ENCODE peak calls at places on chromosomes 13 and 19, in five cellular contexts. G, C, R, A and V are unnamed samples.

GRCh38 chr19:31096047-31096446 is 253.2 kb downstream of the TSHZ3 start:
- DNase-seq in G (no peak), C (no peak), R (no peak), A (no peak), V (no peak)

GRCh38 chr13:113916330-113916815 is 52.5 kb upstream of the GAS6 start:
- DNase-seq in G (peak; percentile 70), C (peak; percentile 57), R (no peak), A (peak; percentile 82), V (peak; percentile 16)

GRCh38 chr13:40530961-40531360 is 135.5 kb downstream of the FOXO1 start:
- DNase-seq in G (no peak), C (no peak), R (no peak), A (no peak), V (no peak)

GRCh38 chr13:89490661-89491060 is 1819.5 kb downstream of the SLITRK5 start:
- DNase-seq in G (no peak), C (no peak), R (no peak), A (no peak), V (no peak)

GRCh38 chr19:6186435-6186834 is 51.0 kb downstream of the ACSBG2 start:
- DNase-seq in G (no peak), C (peak; percentile 37), R (no peak), A (no peak), V (no peak)

GRCh38 chr13:94711561-94712286 is 621 bp downstream of the SOX21 start:
- DNase-seq in G (no peak), C (no peak), R (peak; percentile 79), A (peak; percentile 37), V (no peak)

GRCh38 chr19:32178401-32178800 is 167.0 kb upstream of the ZNF507 start:
- DNase-seq in G (no peak), C (no peak), R (no peak), A (no peak), V (no peak)

GRCh38 chr13:45015300-45015699 is 26.0 kb downstream of the GPALPP1 start:
- DNase-seq in G (peak; percentile 12), C (no peak), R (no peak), A (peak; percentile 4), V (no peak)

GRCh38 chr19:413756-414420 is 4.9 kb upstream of the C2CD4C start:
- DNase-seq in G (no peak), C (no peak), R (no peak), A (no peak), V (no peak)

GRCh38 chr19:638901-639250 is 803 bp upstream of the FGF22 start:
- DNase-seq in G (no peak), C (no peak), R (peak; percentile 76), A (no peak), V (no peak)

GRCh38 chr19:919157-920050 is 2.3 kb downstream of the KISS1R start:
- DNase-seq in G (peak; percentile 30), C (no peak), R (peak; percentile 83), A (peak; percentile 52), V (no peak)

GRCh38 chr13:75705395-75705794 is 69.3 kb downstream of the LMO7 start:
- DNase-seq in G (peak; percentile 99), C (no peak), R (no peak), A (peak; percentile 92), V (no peak)

GRCh38 chr19:5880604-5881078 is 10.3 kb upstream of the FUT5 start:
- DNase-seq in G (peak; percentile 48), C (no peak), R (no peak), A (peak; percentile 19), V (peak; percentile 89)

GRCh38 chr19:55353803-55354697 is 469 bp downstream of the COX6B2 start:
- DNase-seq in G (peak; percentile 40), C (peak; percentile 78), R (peak; percentile 76), A (peak; percentile 60), V (no peak)

GRCh38 chr19:2443785-2444182 is 13.0 kb downstream of the LMNB2 start:
- DNase-seq in G (no peak), C (no peak), R (no peak), A (no peak), V (no peak)
- H3K36me3 ChIP-seq in G (peaks cover 11% of the 10 kb centered on the region), C (peaks cover 11% of the 10 kb centered on the region), R (no peaks in the 10 kb centered on the region), A (peaks cover 13% of the 10 kb centered on the region), V (no peaks in the 10 kb centered on the region)

DNA sequence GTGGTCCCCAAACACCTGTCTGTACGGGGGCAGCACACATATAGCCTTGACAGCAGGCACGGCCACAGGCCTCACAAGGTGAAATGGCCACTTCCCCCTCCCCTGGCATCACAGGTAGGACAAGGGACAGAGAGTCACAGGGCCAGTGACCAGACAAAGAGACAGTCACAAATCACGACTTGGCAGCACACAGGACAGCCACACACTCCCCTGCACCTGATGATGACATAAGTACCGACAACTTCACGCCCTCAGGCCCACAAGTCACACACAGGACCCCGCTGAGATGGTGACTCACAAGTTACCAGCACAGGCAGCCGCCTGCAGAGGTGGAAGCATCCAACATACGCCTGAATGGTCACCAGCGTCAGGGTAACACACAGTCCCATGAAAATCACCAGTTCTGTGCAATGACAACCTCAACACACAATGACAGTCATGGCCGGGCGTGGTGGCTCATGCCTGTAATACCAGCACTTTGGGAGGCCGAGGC is 16.5 kb downstream of the TYK2 start:
- DNase-seq in G (peak; percentile 35), C (no peak), R (no peak), A (peak; percentile 24), V (no peak)
- H3K36me3 ChIP-seq in G (peaks cover 30% of the 10 kb centered on the region), C (peaks cover 89% of the 10 kb centered on the region), R (peaks cover 4% of the 10 kb centered on the region), A (peaks cover 13% of the 10 kb centered on the region), V (peaks cover 6% of the 10 kb centered on the region)

DNA sequence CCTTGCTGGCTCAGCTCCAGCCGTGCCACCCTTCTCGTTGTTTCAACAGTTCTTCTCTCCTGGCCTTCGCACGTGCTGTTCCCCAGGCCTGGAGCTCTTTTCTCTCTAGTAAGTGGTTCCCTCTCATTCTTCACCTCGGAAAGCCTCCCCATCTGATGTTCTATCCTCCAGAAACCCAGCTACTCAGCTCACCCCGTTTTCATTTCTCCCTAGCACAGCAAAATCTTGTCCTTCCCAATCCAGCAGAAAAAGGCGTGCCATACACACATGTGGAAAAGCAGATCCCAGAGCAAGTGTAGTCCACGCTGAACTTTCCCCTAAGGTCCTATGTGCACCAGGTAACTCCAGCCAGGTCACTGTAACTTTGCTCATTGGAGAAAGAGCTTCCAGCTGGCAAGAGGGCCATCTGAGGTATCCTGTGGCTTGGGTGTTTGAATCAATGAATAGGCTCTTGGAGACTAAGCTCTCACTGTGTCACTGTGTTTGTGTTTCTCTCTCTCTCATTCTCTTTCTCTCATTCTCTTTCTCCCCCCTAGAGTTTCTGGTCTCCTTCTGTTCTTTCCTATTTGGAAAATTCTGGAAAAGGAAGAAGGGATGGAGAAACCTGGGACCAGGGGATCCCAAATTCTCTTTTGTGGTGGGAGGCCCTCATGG is 49.0 kb downstream of the COLGALT1 start:
- DNase-seq in G (no peak), C (no peak), R (no peak), A (no peak), V (no peak)
- H3K36me3 ChIP-seq in G (no peaks in the 10 kb centered on the region), C (no peaks in the 10 kb centered on the region), R (no peaks in the 10 kb centered on the region), A (no peaks in the 10 kb centered on the region), V (no peaks in the 10 kb centered on the region)

DNA sequence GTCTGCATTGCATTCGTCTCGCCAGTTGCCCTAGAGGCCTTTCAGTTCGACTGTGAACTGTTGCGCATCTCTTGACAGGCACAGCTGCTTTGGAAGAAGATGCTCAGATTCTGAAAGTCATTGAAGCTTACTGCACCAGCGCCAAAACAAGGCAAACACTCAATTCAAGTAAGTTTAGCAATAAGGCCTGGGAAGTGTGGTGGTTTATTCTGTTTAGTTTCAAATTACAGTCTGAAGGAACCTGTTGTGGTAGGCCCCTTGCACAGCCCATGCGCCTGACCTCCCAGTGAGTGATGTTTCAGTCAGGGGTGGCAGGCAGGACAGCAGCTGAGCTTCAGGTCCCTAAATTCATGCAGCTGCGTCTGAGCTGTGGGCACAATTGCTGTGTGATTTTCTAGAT is 32.2 kb upstream of the TEX29 start:
- DNase-seq in G (no peak), C (no peak), R (no peak), A (no peak), V (no peak)
- H3K36me3 ChIP-seq in G (peaks cover 30% of the 10 kb centered on the region), C (peaks cover 91% of the 10 kb centered on the region), R (peaks cover 5% of the 10 kb centered on the region), A (peaks cover 18% of the 10 kb centered on the region), V (no peaks in the 10 kb centered on the region)

GRCh38 chr19:16078759-16079707 is 2.7 kb downstream of the TPM4 start:
- DNase-seq in G (peak; percentile 94), C (peak; percentile 94), R (no peak), A (peak; percentile 94), V (peak; percentile 91)
- H3K36me3 ChIP-seq in G (peaks cover 23% of the 10 kb centered on the region), C (peaks cover 62% of the 10 kb centered on the region), R (no peaks in the 10 kb centered on the region), A (peaks cover 26% of the 10 kb centered on the region), V (no peaks in the 10 kb centered on the region)

DNA sequence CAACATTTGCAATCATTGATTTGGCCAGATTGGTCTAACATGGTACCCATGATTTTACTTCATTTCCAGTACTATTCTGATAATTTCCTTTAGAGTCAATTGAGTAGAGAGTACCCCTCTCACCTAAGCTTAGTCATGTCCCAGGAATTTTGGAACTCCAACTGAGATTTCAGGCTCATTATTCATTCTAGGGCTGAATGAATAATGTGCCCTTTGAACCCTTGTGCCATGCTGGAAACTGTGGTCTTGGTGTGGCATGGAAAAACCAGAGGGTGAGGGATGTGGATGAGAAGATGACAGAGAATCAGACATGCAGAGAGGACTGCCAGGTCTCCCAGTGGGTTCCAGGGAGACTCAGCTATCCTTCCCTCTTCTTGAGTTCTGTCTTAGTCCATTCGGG is 30.2 kb downstream of the ITM2B start:
- DNase-seq in G (peak; percentile 34), C (no peak), R (no peak), A (peak; percentile 12), V (no peak)
- H3K36me3 ChIP-seq in G (peaks cover 6% of the 10 kb centered on the region), C (peaks cover 55% of the 10 kb centered on the region), R (no peaks in the 10 kb centered on the region), A (peaks cover 15% of the 10 kb centered on the region), V (peaks cover 3% of the 10 kb centered on the region)